ENCODE peak calls at places on chromosome 6, in nine cellular contexts. Y, E, C, Z, R, A, D, H and U are unnamed samples.

GRCh38 chr6:116011096-116011401 is 49.6 kb downstream of the FRK start:
- DNase-seq in Y (no peak), E (no peak), C (no peak), Z (no peak), R (no peak), A (no peak), D (no peak), H (peak), U (no peak)

GRCh38 chr6:145887969-145888368 is 73.4 kb upstream of the FBXO30 start:
- DNase-seq in Y (no peak), E (no peak), C (no peak), Z (peak), R (peak), A (peak), D (peak), H (peak), U (peak)

GRCh38 chr6:122622404-122622938 is 12.3 kb downstream of the PKIB start:
- DNase-seq in Y (no peak), E (no peak), C (no peak), Z (no peak), R (no peak), A (no peak), D (no peak), H (no peak), U (no peak)

GRCh38 chr6:32969685-32970412 is 1.5 kb downstream of the BRD2 start:
- DNase-seq in Y (peak), E (peak), C (peak), Z (peak), R (peak), A (peak), D (peak), H (peak), U (peak)

GRCh38 chr6:28589952-28590340 is 64.3 kb downstream of the GPX5 start:
- DNase-seq in Y (no peak), E (no peak), C (no peak), Z (no peak), R (no peak), A (no peak), D (no peak), H (no peak), U (no peak)

GRCh38 chr6:112016335-112016734 is 37.6 kb upstream of the CCN6 start:
- DNase-seq in Y (no peak), E (no peak), C (no peak), Z (peak), R (no peak), A (no peak), D (no peak), H (no peak), U (no peak)

GRCh38 chr6:76852776-76853175 is 610.5 kb downstream of the HTR1B start:
- DNase-seq in Y (no peak), E (no peak), C (no peak), Z (peak), R (no peak), A (no peak), D (no peak), H (peak), U (no peak)

GRCh38 chr6:166743415-166743814 is 116.4 kb upstream of the RPS6KA2 start:
- DNase-seq in Y (no peak), E (no peak), C (no peak), Z (no peak), R (no peak), A (no peak), D (no peak), H (no peak), U (no peak)

GRCh38 chr6:137471951-137472350 is 22.2 kb downstream of the OLIG3 start:
- DNase-seq in Y (no peak), E (no peak), C (no peak), Z (no peak), R (no peak), A (no peak), D (no peak), H (no peak), U (no peak)

GRCh38 chr6:87925373-87926060 is 122.1 kb upstream of the SPACA1 start:
- DNase-seq in Y (no peak), E (no peak), C (no peak), Z (no peak), R (peak), A (no peak), D (no peak), H (no peak), U (no peak)

GRCh38 chr6:170143401-170144150 is 147.3 kb downstream of the DLL1 start:
- DNase-seq in Y (no peak), E (no peak), C (no peak), Z (no peak), R (no peak), A (no peak), D (no peak), H (no peak), U (no peak)

GRCh38 chr6:159720708-159721107 is 6.6 kb upstream of the WTAP start:
- DNase-seq in Y (no peak), E (no peak), C (no peak), Z (peak), R (peak), A (peak), D (no peak), H (peak), U (peak)

GRCh38 chr6:11427827-11428245 is 109.7 kb upstream of the TMEM170B start:
- DNase-seq in Y (no peak), E (no peak), C (no peak), Z (no peak), R (no peak), A (no peak), D (no peak), H (peak), U (no peak)

DNA sequence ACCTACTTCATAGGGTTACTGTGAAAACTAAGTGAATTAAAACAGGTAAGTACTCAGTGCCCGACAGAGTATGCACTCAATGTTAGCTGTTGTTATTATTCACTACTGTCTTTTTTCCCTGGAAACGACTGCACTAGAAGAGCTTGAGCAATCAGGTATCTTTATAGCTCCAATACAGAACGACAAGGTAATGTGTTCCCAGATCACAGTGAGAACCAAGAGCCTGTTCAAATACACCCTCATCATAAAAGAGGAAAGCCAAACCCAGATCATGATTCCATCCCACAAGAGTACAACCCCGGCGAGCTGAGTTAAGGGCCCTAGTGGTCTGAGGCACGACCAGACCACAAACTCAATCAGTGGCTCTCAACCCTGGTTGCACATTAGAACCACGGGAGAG is 9.8 kb downstream of the MRPS18A start:
- DNase-seq in Y (no peak), E (no peak), C (no peak), Z (no peak), R (no peak), A (no peak), D (no peak), H (no peak), U (no peak)
- TF ChIP-seq CTCF in Y (no peak), E (no peak), C (no peak), Z (no peak), R (no peak), A (no peak), D (no peak), H (no peak), U (no peak)

GRCh38 chr6:106509420-106510089 is 119.7 kb downstream of the RTN4IP1 start:
- DNase-seq in Y (no peak), E (no peak), C (peak), Z (no peak), R (peak), A (no peak), D (no peak), H (peak), U (peak)
- TF ChIP-seq CTCF in Y (no peak), E (peak), C (no peak), Z (no peak), R (peak), A (no peak), D (no peak), H (peak), U (no peak)

GRCh38 chr6:107867302-107867615 is 43.1 kb upstream of the SCML4 start:
- DNase-seq in Y (no peak), E (no peak), C (no peak), Z (no peak), R (no peak), A (no peak), D (no peak), H (no peak), U (no peak)

GRCh38 chr6:107869871-107870270 is 45.8 kb upstream of the SCML4 start:
- DNase-seq in Y (no peak), E (no peak), C (no peak), Z (no peak), R (no peak), A (no peak), D (no peak), H (no peak), U (no peak)

GRCh38 chr6:107864235-107864970 is 40.3 kb upstream of the SCML4 start:
- DNase-seq in Y (no peak), E (no peak), C (no peak), Z (no peak), R (no peak), A (no peak), D (no peak), H (no peak), U (no peak)

GRCh38 chr6:107868867-107869611 is 44.9 kb upstream of the SCML4 start:
- DNase-seq in Y (no peak), E (no peak), C (no peak), Z (no peak), R (no peak), A (no peak), D (no peak), H (no peak), U (no peak)

DNA sequence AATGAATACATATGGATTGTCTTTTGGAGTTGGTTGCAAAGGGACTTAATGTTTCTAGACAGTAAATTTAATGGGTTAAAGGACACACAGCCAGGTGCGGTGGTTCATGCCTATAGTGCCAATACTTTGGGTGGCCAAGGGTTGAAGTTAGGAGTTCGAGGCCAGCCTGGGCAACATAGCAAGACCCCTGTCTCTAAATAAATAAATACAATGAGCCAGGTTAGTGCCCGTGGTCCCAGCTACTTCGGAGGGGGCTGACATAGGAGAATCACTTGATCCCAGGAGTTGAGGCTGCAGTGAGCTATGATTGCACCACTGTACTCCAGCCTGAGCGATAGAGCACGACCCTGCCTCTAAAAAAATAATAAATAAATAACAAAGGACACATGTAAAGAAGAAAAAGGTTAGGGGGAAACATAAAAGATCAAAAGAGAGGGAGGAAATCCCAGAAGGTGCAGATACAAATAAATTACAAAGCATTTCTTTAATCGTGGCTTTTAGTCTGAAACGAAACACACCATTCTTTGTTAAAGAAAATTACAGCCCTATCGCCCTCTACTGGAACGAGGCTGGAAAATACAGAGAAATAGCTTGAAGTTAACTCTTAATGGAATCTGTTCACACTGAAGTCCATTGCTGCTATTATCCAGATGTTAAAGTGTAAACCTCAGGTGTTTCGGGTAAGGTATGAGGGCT is 42.6 kb upstream of the SCML4 start:
- DNase-seq in Y (no peak), E (no peak), C (no peak), Z (peak), R (peak), A (no peak), D (no peak), H (peak), U (peak)
- TF ChIP-seq CTCF in Y (peak), E (peak), C (no peak), Z (peak), R (peak), A (no peak), D (peak), H (peak), U (peak)

DNA sequence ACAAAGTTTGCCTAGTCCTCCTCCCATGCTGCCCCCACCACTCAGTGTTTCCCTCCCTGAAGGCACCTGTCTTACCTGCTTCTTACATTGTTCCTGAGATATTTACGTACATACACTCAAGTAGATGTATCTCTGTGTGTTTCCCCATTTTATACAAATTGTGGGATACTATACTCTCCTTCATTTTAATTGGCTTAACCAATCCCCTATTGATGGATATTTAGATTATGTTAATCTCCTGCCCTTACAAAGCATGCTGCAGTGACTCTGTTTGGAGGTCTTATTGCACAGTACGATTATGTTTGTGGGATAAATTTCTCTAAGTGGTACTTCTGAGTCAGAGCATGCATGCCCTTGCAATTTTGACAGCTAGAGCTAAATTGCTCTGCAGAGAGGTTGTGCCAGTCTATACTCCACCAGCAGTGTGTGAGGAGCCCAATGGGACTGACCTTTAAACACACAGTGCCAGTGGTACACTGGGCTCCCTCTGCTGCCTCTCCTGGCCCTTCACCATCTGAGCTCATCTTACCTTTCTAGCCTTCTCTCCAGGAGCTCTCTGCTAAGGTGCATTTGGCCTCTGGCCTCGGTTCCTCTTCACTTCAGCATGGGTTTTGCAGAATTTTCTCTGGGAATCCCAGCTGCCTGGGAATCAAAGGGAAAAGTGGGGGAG is 57.4 kb downstream of the LYRM2 start:
- DNase-seq in Y (no peak), E (no peak), C (no peak), Z (no peak), R (no peak), A (no peak), D (no peak), H (no peak), U (no peak)
- TF ChIP-seq CTCF in Y (no peak), E (no peak), C (no peak), Z (no peak), R (no peak), A (no peak), D (no peak), H (no peak), U (no peak)

GRCh38 chr6:106477790-106478189 is 117.3 kb downstream of the CRYBG1 start:
- DNase-seq in Y (no peak), E (no peak), C (no peak), Z (no peak), R (no peak), A (no peak), D (no peak), H (no peak), U (no peak)
- TF ChIP-seq CTCF in Y (no peak), E (no peak), C (no peak), Z (no peak), R (no peak), A (no peak), D (no peak), H (no peak), U (no peak)

GRCh38 chr6:125759184-125759902 is 9.9 kb downstream of the HEY2 start:
- DNase-seq in Y (no peak), E (no peak), C (peak), Z (no peak), R (no peak), A (no peak), D (peak), H (no peak), U (peak)
- TF ChIP-seq CTCF in Y (no peak), E (peak), C (peak), Z (no peak), R (peak), A (no peak), D (peak), H (peak), U (peak)